ENCODE peak calls at places on chromosomes 12 and 14, in six cellular contexts. L is BJ, U is endothelial cell, Q is heart left ventricle, W is IMR-90, Y is heart right ventricle. N is an unnamed sample.

GRCh38 chr12:93198086-93198485 is 179.6 kb upstream of the NUDT4 start:
- DNase-seq in L (peak; percentile 77), U (no peak), Q (no peak), W (peak; percentile 88), Y (no peak), N (no peak)

GRCh38 chr12:45464699-45465098 is 248.8 kb downstream of the ANO6 start:
- DNase-seq in L (no peak), U (no peak), Q (no peak), W (no peak), Y (no peak), N (no peak)

GRCh38 chr12:116068853-116069252 is 208.6 kb downstream of the MED13L start:
- DNase-seq in L (no peak), U (no peak), Q (no peak), W (no peak), Y (no peak), N (no peak)

GRCh38 chr12:112185093-112185923 is 59.9 kb downstream of the TRAFD1 start:
- DNase-seq in L (no peak), U (no peak), Q (no peak), W (no peak), Y (no peak), N (no peak)

GRCh38 chr14:20195911-20196310 is 5.2 kb downstream of the OR11G2 start:
- DNase-seq in L (no peak), U (no peak), Q (no peak), W (no peak), Y (no peak), N (no peak)

GRCh38 chr14:72962829-72963312 is 36.6 kb downstream of the DCAF4 start:
- DNase-seq in L (peak; percentile 34), U (no peak), Q (no peak), W (peak; percentile 95), Y (no peak), N (no peak)

GRCh38 chr14:104549536-104550339 is 29.8 kb upstream of the C14orf180 start:
- DNase-seq in L (no peak), U (no peak), Q (no peak), W (no peak), Y (no peak), N (peak; percentile 5)

GRCh38 chr12:11922361-11922760 is 148.4 kb upstream of the BCL2L14 start:
- DNase-seq in L (no peak), U (no peak), Q (no peak), W (no peak), Y (no peak), N (no peak)

GRCh38 chr12:69682136-69682755 is 16.9 kb downstream of the BEST3 start:
- DNase-seq in L (no peak), U (no peak), Q (no peak), W (no peak), Y (no peak), N (no peak)

GRCh38 chr12:98221243-98221808 is 294.1 kb upstream of the TMPO start:
- DNase-seq in L (no peak), U (no peak), Q (no peak), W (no peak), Y (no peak), N (no peak)

GRCh38 chr12:65656904-65657351 is 167.4 kb upstream of the HMGA2 start:
- DNase-seq in L (peak; percentile 95), U (no peak), Q (no peak), W (peak; percentile 99), Y (no peak), N (no peak)

GRCh38 chr12:93569656-93570551 is 2.6 kb upstream of the SOCS2 start:
- DNase-seq in L (no peak), U (peak; percentile 94), Q (peak; percentile 90), W (peak; percentile 84), Y (peak; percentile 93), N (peak; percentile 91)

GRCh38 chr12:49108958-49109404 is 1.7 kb downstream of the LMBR1L start:
- DNase-seq in L (no peak), U (no peak), Q (no peak), W (peak; percentile 20), Y (peak; percentile 73), N (peak; percentile 88)

GRCh38 chr12:131061041-131061806 is 107.5 kb downstream of the ADGRD1 start:
- DNase-seq in L (no peak), U (no peak), Q (no peak), W (no peak), Y (no peak), N (no peak)

GRCh38 chr14:70882771-70883492 is 24.3 kb upstream of the PCNX1 start:
- DNase-seq in L (no peak), U (no peak), Q (no peak), W (peak; percentile 66), Y (peak; percentile 20), N (no peak)

GRCh38 chr12:109222062-109222461 is 87.0 kb downstream of the FOXN4 start:
- DNase-seq in L (no peak), U (no peak), Q (no peak), W (no peak), Y (no peak), N (no peak)

GRCh38 chr12:86613306-86613705 is 357.1 kb upstream of the MGAT4C start:
- DNase-seq in L (no peak), U (no peak), Q (no peak), W (no peak), Y (no peak), N (no peak)

GRCh38 chr14:103698380-103699260 is 16.6 kb downstream of the XRCC3 start:
- DNase-seq in L (no peak), U (no peak), Q (peak; percentile 54), W (no peak), Y (no peak), N (no peak)

GRCh38 chr12:66074561-66074960 is 56.0 kb downstream of the LLPH start:
- DNase-seq in L (no peak), U (no peak), Q (no peak), W (peak; percentile 79), Y (no peak), N (no peak)

GRCh38 chr14:105203057-105203494 is 22.0 kb upstream of the NUDT14 start:
- DNase-seq in L (no peak), U (peak; percentile 89), Q (peak; percentile 88), W (peak; percentile 58), Y (peak; percentile 72), N (peak; percentile 82)

GRCh38 chr12:102965281-102966155 is 8.0 kb downstream of the ASCL1 start:
- DNase-seq in L (no peak), U (no peak), Q (no peak), W (no peak), Y (no peak), N (no peak)

GRCh38 chr12:53077030-53077429 is 2.2 kb downstream of the SPRYD3 start:
- DNase-seq in L (no peak), U (no peak), Q (no peak), W (no peak), Y (no peak), N (no peak)
- TF ChIP-seq CTCF in L (no peak), U (no peak), Q (no peak), W (no peak), Y (no peak), N (no peak)

GRCh38 chr12:52083638-52083996 is 4.1 kb downstream of the SMIM41 start:
- DNase-seq in L (no peak), U (no peak), Q (no peak), W (no peak), Y (no peak), N (no peak)
- TF ChIP-seq CTCF in L (no peak), U (no peak), Q (no peak), W (no peak), Y (no peak), N (no peak)

DNA sequence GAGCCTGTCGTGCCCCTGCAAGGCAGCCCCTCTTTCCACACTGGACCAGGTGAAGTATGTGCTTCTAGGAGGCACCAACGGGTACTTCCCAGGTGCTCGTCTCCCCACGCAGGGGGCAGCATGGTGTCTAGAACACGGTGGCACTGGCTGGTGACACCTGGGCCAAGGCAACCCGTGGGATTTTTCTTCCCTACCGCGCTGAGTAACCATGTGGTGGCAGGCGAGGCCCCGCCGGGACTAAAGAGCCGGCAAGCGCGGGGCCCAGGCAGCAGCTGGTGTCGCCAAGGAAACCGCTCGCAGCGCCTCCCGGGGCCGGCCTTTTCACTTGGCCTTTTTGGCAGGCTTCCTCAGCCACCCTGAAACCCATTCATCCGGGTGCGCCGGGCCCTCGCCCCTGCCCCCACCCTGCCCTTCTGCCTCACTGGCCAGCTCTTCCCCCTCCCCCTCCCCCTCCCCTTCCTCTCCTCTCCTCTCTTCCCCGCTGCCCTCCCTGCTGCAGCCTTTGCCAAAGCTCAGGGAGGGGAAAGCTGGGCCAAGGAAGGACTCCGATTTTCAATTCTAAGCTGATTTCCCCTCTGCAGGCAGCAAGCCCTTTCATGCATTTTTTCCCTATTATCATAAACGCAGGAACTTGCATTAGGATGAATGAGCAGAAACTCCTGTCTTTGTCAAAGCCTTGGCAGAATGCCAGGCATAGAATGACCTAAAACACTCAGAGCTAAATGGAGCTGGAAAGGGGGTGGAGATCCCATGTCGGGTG is 81.2 kb downstream of the IRF2BPL start:
- DNase-seq in L (no peak), U (peak; percentile 74), Q (peak; percentile 94), W (peak; percentile 88), Y (peak; percentile 93), N (peak; percentile 85)
- TF ChIP-seq CTCF in L (peak; percentile 65), U (no peak), Q (peak; percentile 78), W (peak; percentile 61), Y (peak; percentile 75), N (peak; percentile 57)

GRCh38 chr12:121798807-121799174 is 5.0 kb upstream of the SETD1B start:
- DNase-seq in L (no peak), U (no peak), Q (peak; percentile 30), W (no peak), Y (no peak), N (peak; percentile 47)

GRCh38 chr12:121799175-121799841 is 4.5 kb upstream of the SETD1B start:
- DNase-seq in L (no peak), U (no peak), Q (peak; percentile 83), W (peak; percentile 85), Y (peak; percentile 84), N (peak; percentile 67)

GRCh38 chr12:121795029-121795977 is 1.8 kb upstream of the RHOF start:
- DNase-seq in L (no peak), U (peak; percentile 87), Q (peak; percentile 94), W (peak; percentile 81), Y (peak; percentile 89), N (peak; percentile 91)

GRCh38 chr12:121797937-121798801 is 4.7 kb upstream of the RHOF start:
- DNase-seq in L (no peak), U (no peak), Q (peak; percentile 81), W (peak; percentile 50), Y (peak; percentile 83), N (peak; percentile 93)

GRCh38 chr12:121796855-121797751 is 3.6 kb upstream of the RHOF start:
- DNase-seq in L (no peak), U (peak; percentile 68), Q (peak; percentile 96), W (peak; percentile 83), Y (peak; percentile 92), N (peak; percentile 87)
- TF ChIP-seq CTCF in L (peak; percentile 47), U (no peak), Q (peak; percentile 68), W (peak; percentile 34), Y (peak; percentile 62), N (no peak)

GRCh38 chr12:95646781-95647184 is 95.5 kb upstream of the USP44 start:
- DNase-seq in L (peak; percentile 97), U (no peak), Q (no peak), W (peak; percentile 84), Y (no peak), N (no peak)
- TF ChIP-seq CTCF in L (no peak), U (no peak), Q (no peak), W (no peak), Y (no peak), N (no peak)

DNA sequence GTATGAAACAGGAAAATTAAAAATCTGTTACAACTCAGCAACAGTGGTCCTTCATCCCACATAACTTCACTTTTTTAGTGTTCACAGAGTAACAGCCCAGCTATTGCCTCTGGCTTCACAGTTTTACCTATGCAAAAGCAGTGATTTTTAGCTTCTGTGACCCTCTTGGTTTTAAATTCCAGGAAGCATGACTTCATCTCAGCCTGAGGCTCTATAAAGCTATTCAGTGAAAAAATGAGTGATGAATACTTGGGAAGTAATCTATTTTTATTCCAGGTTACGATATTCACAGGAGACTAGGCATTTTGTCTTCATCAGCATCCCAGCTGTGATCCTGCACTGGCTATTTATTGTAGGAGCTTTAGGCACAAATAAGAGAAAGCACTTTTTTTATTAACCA is 164.8 kb downstream of the SNAPC1 start:
- DNase-seq in L (peak; percentile 59), U (no peak), Q (no peak), W (peak; percentile 69), Y (no peak), N (no peak)
- TF ChIP-seq CTCF in L (no peak), U (no peak), Q (no peak), W (no peak), Y (no peak), N (no peak)